ENCODE peak calls at places on chromosomes 16 and 17, in eight cellular contexts. L, M, H, F, W, E, Y and R are unnamed samples.

GRCh38 chr17:49991409-49991808 is 3.6 kb downstream of the DLX3 start:
- DNase-seq in L (no peak), M (no peak), H (no peak), F (no peak), W (no peak), E (no peak), Y (no peak), R (no peak)

GRCh38 chr17:79800325-79801155 is 3.7 kb upstream of the CBX8 start:
- DNase-seq in L (no peak), M (no peak), H (peak; percentile 39), F (peak; percentile 63), W (no peak), E (no peak), Y (no peak), R (no peak)

GRCh38 chr17:68512967-68513474 is 791 bp downstream of the PRKAR1A start:
- DNase-seq in L (no peak), M (no peak), H (peak; percentile 30), F (peak; percentile 24), W (no peak), E (no peak), Y (no peak), R (peak; percentile 67)

GRCh38 chr16:20915733-20916132 is 15.2 kb downstream of the LYRM1 start:
- DNase-seq in L (no peak), M (no peak), H (no peak), F (no peak), W (no peak), E (no peak), Y (no peak), R (no peak)

GRCh38 chr17:43367588-43368242 is 31.1 kb upstream of the ARL4D start:
- DNase-seq in L (no peak), M (peak; percentile 42), H (peak; percentile 23), F (no peak), W (no peak), E (no peak), Y (peak; percentile 91), R (no peak)

GRCh38 chr17:30926516-30926915 is 4.8 kb downstream of the ADAP2 start:
- DNase-seq in L (no peak), M (no peak), H (no peak), F (no peak), W (no peak), E (no peak), Y (no peak), R (no peak)

GRCh38 chr16:21075252-21075651 is 75.4 kb downstream of the DNAH3 start:
- DNase-seq in L (no peak), M (no peak), H (no peak), F (no peak), W (no peak), E (no peak), Y (no peak), R (no peak)

GRCh38 chr17:73513426-73513825 is 130.8 kb downstream of the SDK2 start:
- DNase-seq in L (no peak), M (no peak), H (no peak), F (no peak), W (no peak), E (no peak), Y (no peak), R (no peak)

GRCh38 chr17:68698761-68699160 is 97.6 kb upstream of the FAM20A start:
- DNase-seq in L (no peak), M (no peak), H (peak; percentile 46), F (peak; percentile 9), W (no peak), E (peak; percentile 28), Y (no peak), R (no peak)

GRCh38 chr16:1548234-1548633 is 14.8 kb downstream of the TMEM204 start:
- DNase-seq in L (no peak), M (no peak), H (peak; percentile 40), F (no peak), W (peak; percentile 59), E (no peak), Y (no peak), R (no peak)

GRCh38 chr17:40541873-40542561 is 23.3 kb downstream of the CCR7 start:
- DNase-seq in L (no peak), M (no peak), H (no peak), F (no peak), W (peak; percentile 89), E (no peak), Y (no peak), R (no peak)
- TF ChIP-seq POLR2A in L (no peak), M (peak; percentile 56), H (no peak), F (no peak), W (no peak), E (no peak), Y (no peak), R (no peak)

DNA sequence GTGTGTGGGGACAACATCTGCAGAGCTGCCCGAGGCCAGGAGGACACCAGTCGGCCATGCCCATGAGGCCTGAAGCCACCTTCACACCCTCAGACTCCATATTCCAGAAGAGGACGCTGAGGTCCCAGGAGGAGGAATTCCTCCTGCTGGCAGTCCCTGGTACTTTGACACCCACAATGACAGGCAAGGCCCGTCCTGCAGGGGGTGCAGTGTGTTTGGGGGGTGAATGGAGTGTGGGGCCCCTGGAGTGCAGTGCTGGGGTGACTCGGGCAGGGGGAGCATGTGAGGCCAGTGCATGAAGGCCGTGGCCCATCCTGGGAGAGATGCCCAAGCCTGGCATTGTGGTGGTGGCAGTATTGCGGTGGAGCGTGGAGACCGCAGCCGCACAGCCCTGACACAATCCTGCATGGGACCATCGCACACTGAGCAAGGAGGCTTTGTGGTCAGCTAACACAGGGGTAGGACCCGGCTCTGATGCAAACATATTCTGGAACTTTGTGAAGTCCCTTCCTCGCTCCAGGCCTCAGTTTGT is 52.2 kb downstream of the ZDHHC7 start:
- DNase-seq in L (no peak), M (no peak), H (no peak), F (no peak), W (no peak), E (no peak), Y (peak; percentile 58), R (no peak)
- TF ChIP-seq CTCF in L (no peak), M (no peak), H (no peak), F (no peak), W (no peak), E (no peak), Y (peak; percentile 56), R (no peak)

DNA sequence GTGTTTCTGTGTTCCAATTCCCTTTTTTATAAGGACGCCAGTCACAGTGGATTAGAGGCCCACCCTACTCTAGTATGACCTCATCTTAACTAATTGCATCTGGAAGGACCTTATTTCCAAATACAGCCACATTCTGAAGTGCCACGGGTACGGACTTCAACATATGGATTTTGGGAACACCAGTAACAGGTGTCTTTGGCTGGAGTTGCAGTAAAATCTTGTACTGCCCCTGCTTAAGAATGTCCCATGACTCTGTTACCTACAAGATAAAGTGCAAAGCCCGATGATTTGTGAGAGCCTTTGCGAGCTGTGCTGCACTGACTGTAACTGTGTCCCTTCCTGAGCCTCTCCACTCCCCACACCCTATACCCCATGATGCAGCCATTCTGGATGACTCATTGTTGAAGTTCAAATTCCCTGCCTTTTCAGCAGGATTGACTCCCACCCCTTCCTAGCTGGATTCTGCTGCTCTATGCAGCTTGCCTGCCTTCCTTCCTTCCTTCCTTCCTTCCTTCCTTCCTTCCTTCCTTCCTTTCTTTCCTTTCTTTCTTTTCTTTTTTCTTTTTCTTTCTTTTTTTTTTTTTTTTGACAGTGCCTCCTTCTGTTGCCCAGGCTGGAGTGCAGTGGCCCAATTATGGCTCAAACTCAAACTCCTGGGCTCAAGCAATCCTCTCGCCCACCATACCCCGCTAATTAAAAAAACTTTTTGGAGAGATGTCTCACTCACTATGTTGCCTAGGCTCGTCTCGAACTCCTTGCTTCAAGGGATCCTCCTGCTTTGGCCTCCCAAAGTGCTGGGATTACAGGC is 2.1 kb downstream of the HCRT start:
- DNase-seq in L (no peak), M (no peak), H (no peak), F (no peak), W (no peak), E (no peak), Y (peak; percentile 78), R (no peak)
- H3K4me3 ChIP-seq in L (peak overlapping the region; percentile 58), M (peak overlapping the region; percentile 33), H (no peak overlapping the region), F (peak overlapping the region; percentile 41), W (peak overlapping the region; percentile 57), E (peak overlapping the region; percentile 60), Y (peak overlapping the region; percentile 88), R (no peak overlapping the region)

GRCh38 chr17:4945944-4946280 is 2.4 kb downstream of the PFN1 start:
- DNase-seq in L (no peak), M (no peak), H (no peak), F (no peak), W (no peak), E (no peak), Y (no peak), R (no peak)
- TF ChIP-seq POLR2A in L (no peak), M (no peak), H (no peak), F (no peak), W (no peak), E (no peak), Y (no peak), R (no peak)

GRCh38 chr16:19521471-19522368 is at the start of gene GDE1:
- DNase-seq in L (peak; percentile 96), M (peak; percentile 95), H (peak; percentile 95), F (peak; percentile 97), W (peak; percentile 96), E (peak; percentile 99), Y (peak; percentile 93), R (peak; percentile 94)
- TF ChIP-seq CTCF in L (no peak), M (no peak), H (peak; percentile 14), F (peak; percentile 13), W (peak; percentile 43), E (peak; percentile 32), Y (peak; percentile 85), R (no peak)